ENCODE peak calls at places on chromosomes 3 and 15, in seven cellular contexts. One of them, this sample, is unnamed. For H3K4me1, the result is how much of the 10 kb centered on the place peaks cover.

GRCh38 chr15:29126208-29126536 is 143.4 kb downstream of the NSMCE3 start:
- DNase-seq in cardiac muscle cell: no peak
- DNase-seq in fibroblast of lung: no peak
- DNase-seq in psoas muscle: peak
- DNase-seq in upper lobe of right lung: no peak
- DNase-seq in GM23338: no peak
- DNase-seq in uterus: no peak
- DNase-seq in this sample: no peak

GRCh38 chr3:192888121-192888520 is 29.5 kb downstream of the MB21D2 start:
- DNase-seq in cardiac muscle cell: no peak
- DNase-seq in fibroblast of lung: peak
- DNase-seq in psoas muscle: no peak
- DNase-seq in upper lobe of right lung: no peak
- DNase-seq in GM23338: no peak
- DNase-seq in uterus: no peak
- DNase-seq in this sample: no peak

GRCh38 chr3:106617276-106617675 is 748.5 kb upstream of the CBLB start:
- DNase-seq in cardiac muscle cell: no peak
- DNase-seq in fibroblast of lung: peak
- DNase-seq in psoas muscle: no peak
- DNase-seq in upper lobe of right lung: no peak
- DNase-seq in GM23338: no peak
- DNase-seq in uterus: no peak
- DNase-seq in this sample: no peak

GRCh38 chr3:15501126-15501525 is 20.4 kb downstream of the COLQ start:
- DNase-seq in cardiac muscle cell: no peak
- DNase-seq in fibroblast of lung: no peak
- DNase-seq in psoas muscle: no peak
- DNase-seq in upper lobe of right lung: no peak
- DNase-seq in GM23338: no peak
- DNase-seq in uterus: no peak
- DNase-seq in this sample: no peak

GRCh38 chr3:115819785-115820384 is 196.6 kb downstream of the GAP43 start:
- DNase-seq in cardiac muscle cell: peak
- DNase-seq in fibroblast of lung: peak
- DNase-seq in psoas muscle: peak
- DNase-seq in upper lobe of right lung: no peak
- DNase-seq in GM23338: peak
- DNase-seq in uterus: peak
- DNase-seq in this sample: no peak

GRCh38 chr3:16084887-16085286 is 89.6 kb upstream of the GALNT15 start:
- DNase-seq in cardiac muscle cell: peak
- DNase-seq in fibroblast of lung: peak
- DNase-seq in psoas muscle: no peak
- DNase-seq in upper lobe of right lung: no peak
- DNase-seq in GM23338: no peak
- DNase-seq in uterus: no peak
- DNase-seq in this sample: no peak

GRCh38 chr3:46578973-46579755 is 13.1 kb upstream of the LRRC2 start:
- DNase-seq in cardiac muscle cell: no peak
- DNase-seq in fibroblast of lung: no peak
- DNase-seq in psoas muscle: no peak
- DNase-seq in upper lobe of right lung: no peak
- DNase-seq in GM23338: no peak
- DNase-seq in uterus: no peak
- DNase-seq in this sample: no peak

GRCh38 chr3:191236635-191237034 is 37.6 kb downstream of the OSTN start:
- DNase-seq in cardiac muscle cell: peak
- DNase-seq in fibroblast of lung: peak
- DNase-seq in psoas muscle: no peak
- DNase-seq in upper lobe of right lung: no peak
- DNase-seq in GM23338: no peak
- DNase-seq in uterus: no peak
- DNase-seq in this sample: no peak

GRCh38 chr3:162400697-162401096 is 904.1 kb downstream of the OTOL1 start:
- DNase-seq in cardiac muscle cell: no peak
- DNase-seq in fibroblast of lung: no peak
- DNase-seq in psoas muscle: no peak
- DNase-seq in upper lobe of right lung: no peak
- DNase-seq in GM23338: no peak
- DNase-seq in uterus: no peak
- DNase-seq in this sample: no peak

GRCh38 chr15:77266708-77267387 is 153.1 kb downstream of the PEAK1 start:
- DNase-seq in cardiac muscle cell: peak
- DNase-seq in fibroblast of lung: peak
- DNase-seq in psoas muscle: no peak
- DNase-seq in upper lobe of right lung: no peak
- DNase-seq in GM23338: no peak
- DNase-seq in uterus: no peak
- DNase-seq in this sample: no peak

GRCh38 chr15:44490628-44491027 is 46.3 kb upstream of the EIF3J start:
- DNase-seq in cardiac muscle cell: no peak
- DNase-seq in fibroblast of lung: peak
- DNase-seq in psoas muscle: no peak
- DNase-seq in upper lobe of right lung: no peak
- DNase-seq in GM23338: no peak
- DNase-seq in uterus: no peak
- DNase-seq in this sample: no peak

GRCh38 chr3:120741837-120742197 is 499 bp downstream of the RABL3 start:
- DNase-seq in cardiac muscle cell: peak
- DNase-seq in fibroblast of lung: no peak
- DNase-seq in psoas muscle: no peak
- DNase-seq in upper lobe of right lung: no peak
- DNase-seq in GM23338: no peak
- DNase-seq in uterus: no peak
- DNase-seq in this sample: no peak

GRCh38 chr15:92603743-92604470 is 51.7 kb downstream of the FAM174B start:
- DNase-seq in cardiac muscle cell: peak
- DNase-seq in fibroblast of lung: peak
- DNase-seq in psoas muscle: no peak
- DNase-seq in upper lobe of right lung: no peak
- DNase-seq in GM23338: no peak
- DNase-seq in uterus: peak
- DNase-seq in this sample: no peak

GRCh38 chr15:31977812-31978662 is 52.3 kb upstream of the CHRNA7 start:
- DNase-seq in cardiac muscle cell: peak
- DNase-seq in fibroblast of lung: peak
- DNase-seq in psoas muscle: peak
- DNase-seq in upper lobe of right lung: peak
- DNase-seq in GM23338: peak
- DNase-seq in uterus: no peak
- DNase-seq in this sample: no peak

GRCh38 chr15:56058986-56059385 is 65.6 kb upstream of the NEDD4 start:
- DNase-seq in cardiac muscle cell: peak
- DNase-seq in fibroblast of lung: no peak
- DNase-seq in psoas muscle: no peak
- DNase-seq in upper lobe of right lung: no peak
- DNase-seq in GM23338: no peak
- DNase-seq in uterus: no peak
- DNase-seq in this sample: no peak

GRCh38 chr15:34359416-34359815 is 7.6 kb downstream of the LPCAT4 start:
- DNase-seq in cardiac muscle cell: no peak
- DNase-seq in fibroblast of lung: no peak
- DNase-seq in psoas muscle: no peak
- DNase-seq in upper lobe of right lung: peak
- DNase-seq in GM23338: no peak
- DNase-seq in uterus: no peak
- DNase-seq in this sample: peak

GRCh38 chr3:31147550-31147949 is 253.1 kb upstream of the GADL1 start:
- DNase-seq in cardiac muscle cell: no peak
- DNase-seq in fibroblast of lung: no peak
- DNase-seq in psoas muscle: no peak
- DNase-seq in upper lobe of right lung: no peak
- DNase-seq in GM23338: no peak
- DNase-seq in uterus: no peak
- DNase-seq in this sample: no peak

GRCh38 chr3:60294181-60294580 is 957.1 kb downstream of the FHIT start:
- DNase-seq in cardiac muscle cell: peak
- DNase-seq in fibroblast of lung: peak
- DNase-seq in psoas muscle: no peak
- DNase-seq in upper lobe of right lung: no peak
- DNase-seq in GM23338: no peak
- DNase-seq in uterus: no peak
- DNase-seq in this sample: no peak

GRCh38 chr15:52483712-52484111 is 45.0 kb downstream of the MYO5A start:
- DNase-seq in cardiac muscle cell: peak
- DNase-seq in fibroblast of lung: peak
- DNase-seq in psoas muscle: no peak
- DNase-seq in upper lobe of right lung: no peak
- DNase-seq in GM23338: no peak
- DNase-seq in uterus: no peak
- DNase-seq in this sample: no peak

GRCh38 chr15:52485290-52485689 is 43.4 kb downstream of the MYO5A start:
- DNase-seq in cardiac muscle cell: no peak
- DNase-seq in fibroblast of lung: no peak
- DNase-seq in psoas muscle: no peak
- DNase-seq in upper lobe of right lung: no peak
- DNase-seq in GM23338: no peak
- DNase-seq in uterus: no peak
- DNase-seq in this sample: no peak

GRCh38 chr15:52488830-52489229 is 39.9 kb downstream of the MYO5A start:
- DNase-seq in cardiac muscle cell: no peak
- DNase-seq in fibroblast of lung: no peak
- DNase-seq in psoas muscle: no peak
- DNase-seq in upper lobe of right lung: no peak
- DNase-seq in GM23338: no peak
- DNase-seq in uterus: no peak
- DNase-seq in this sample: no peak

GRCh38 chr15:52481915-52482314 is 46.8 kb downstream of the MYO5A start:
- DNase-seq in cardiac muscle cell: peak
- DNase-seq in fibroblast of lung: peak
- DNase-seq in psoas muscle: no peak
- DNase-seq in upper lobe of right lung: no peak
- DNase-seq in GM23338: no peak
- DNase-seq in uterus: no peak
- DNase-seq in this sample: no peak

DNA sequence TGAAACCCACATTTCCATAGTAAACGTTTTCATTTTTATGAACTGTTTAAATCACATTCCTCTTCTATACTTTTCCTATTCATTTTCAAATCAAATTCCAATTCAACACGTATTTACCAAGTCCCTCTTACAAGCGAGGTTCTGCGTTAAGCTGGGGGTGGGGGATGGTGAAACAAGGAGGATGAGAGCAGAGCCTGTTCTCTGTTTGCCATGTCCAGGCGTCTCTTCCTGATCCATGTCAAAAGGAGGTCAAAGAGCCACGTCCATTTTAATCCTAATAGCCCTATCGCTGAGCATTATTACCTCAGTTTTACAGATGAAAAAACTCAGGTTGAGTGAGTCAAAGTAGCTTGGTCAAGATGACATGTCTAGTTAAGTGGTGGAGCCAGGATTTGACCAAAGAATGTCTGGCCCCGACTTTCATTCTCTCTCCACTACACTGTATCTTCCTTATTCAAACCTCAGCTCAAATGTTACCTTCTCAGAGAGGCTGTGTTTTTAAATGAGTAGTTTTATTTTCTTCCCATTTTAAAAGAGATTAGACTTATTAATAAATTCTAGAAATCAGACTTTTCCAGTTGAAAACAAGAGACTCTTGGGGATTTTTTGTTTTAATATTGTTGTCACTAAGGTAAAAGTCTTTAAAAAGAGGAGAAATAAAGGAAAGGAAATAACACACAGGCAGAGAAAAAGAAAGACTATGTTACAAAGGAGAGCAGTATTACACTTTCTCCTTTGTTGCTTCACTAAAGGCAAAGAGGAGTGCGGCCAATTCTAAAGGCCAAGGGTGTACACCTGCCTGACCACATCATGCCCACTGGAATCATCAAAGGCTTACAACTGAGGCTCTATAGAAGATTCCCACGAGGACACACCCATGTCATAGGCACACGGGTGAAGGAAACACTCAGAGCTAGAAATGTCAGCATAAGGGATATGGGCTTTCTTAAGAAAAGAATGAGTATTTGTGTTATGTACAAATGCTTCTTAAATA is 42.4 kb downstream of the MYO5A start:
- DNase-seq in cardiac muscle cell: no peak
- DNase-seq in fibroblast of lung: peak
- DNase-seq in psoas muscle: no peak
- DNase-seq in upper lobe of right lung: no peak
- DNase-seq in GM23338: peak
- DNase-seq in uterus: no peak
- DNase-seq in this sample: no peak
- H3K4me3 ChIP-seq in cardiac muscle cell: no peak
- H3K4me3 ChIP-seq in fibroblast of lung: no peak
- H3K4me3 ChIP-seq in psoas muscle: no peak
- H3K4me3 ChIP-seq in upper lobe of right lung: no peak
- H3K4me3 ChIP-seq in GM23338: peak
- H3K4me3 ChIP-seq in uterus: no peak
- H3K4me3 ChIP-seq in this sample: no peak

DNA sequence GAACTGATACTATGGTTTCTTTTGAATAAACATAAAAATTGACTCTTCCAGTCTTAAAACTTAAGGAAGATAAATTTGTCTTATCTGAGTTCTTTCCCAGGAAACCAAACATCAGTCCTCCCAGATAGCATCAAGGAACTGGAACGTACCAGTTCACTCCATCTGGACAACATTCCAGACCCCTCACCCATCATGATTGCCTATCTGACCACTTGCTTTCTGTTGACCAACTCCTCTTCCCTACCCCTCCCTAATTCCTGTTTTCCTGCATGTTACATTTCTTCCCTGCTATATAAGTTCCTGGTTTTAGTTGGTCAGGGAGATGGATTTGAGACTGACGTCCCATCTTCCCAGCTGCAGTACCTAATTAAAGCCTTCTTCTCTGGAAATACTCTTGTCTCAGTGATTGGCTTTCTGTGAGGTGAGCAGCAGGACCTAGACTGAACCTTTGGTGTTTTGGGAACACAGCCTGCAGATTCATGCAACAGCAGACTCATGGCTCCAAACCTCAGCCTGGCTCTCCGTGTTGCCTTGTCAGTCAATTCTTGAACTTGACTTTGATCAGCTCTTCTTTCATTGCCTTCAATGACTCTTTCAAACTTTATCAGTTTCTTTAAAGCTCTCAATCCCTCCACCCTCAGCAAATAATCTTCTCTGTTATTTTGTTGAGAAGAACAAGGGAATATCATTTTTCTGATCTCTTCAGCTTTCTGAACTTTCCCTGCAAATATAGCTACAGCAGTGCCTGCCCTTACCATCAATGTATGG is 123.6 kb downstream of the RPL22L1 start:
- DNase-seq in cardiac muscle cell: peak
- DNase-seq in fibroblast of lung: peak
- DNase-seq in psoas muscle: no peak
- DNase-seq in upper lobe of right lung: no peak
- DNase-seq in GM23338: no peak
- DNase-seq in uterus: no peak
- DNase-seq in this sample: no peak
- H3K4me1 ChIP-seq in cardiac muscle cell: under half
- H3K4me1 ChIP-seq in fibroblast of lung: under half
- H3K4me1 ChIP-seq in psoas muscle: under half
- H3K4me1 ChIP-seq in upper lobe of right lung: under half
- H3K4me1 ChIP-seq in GM23338: under half
- H3K4me1 ChIP-seq in uterus: under half
- H3K4me1 ChIP-seq in this sample: under half

GRCh38 chr3:195556390-195556789 is 13.3 kb upstream of the PPP1R2 start:
- DNase-seq in cardiac muscle cell: peak
- DNase-seq in fibroblast of lung: no peak
- DNase-seq in psoas muscle: peak
- DNase-seq in upper lobe of right lung: no peak
- DNase-seq in GM23338: peak
- DNase-seq in uterus: no peak
- DNase-seq in this sample: no peak
- TF ChIP-seq CTCF in cardiac muscle cell: peak
- TF ChIP-seq CTCF in fibroblast of lung: no peak
- TF ChIP-seq CTCF in psoas muscle: peak
- TF ChIP-seq CTCF in upper lobe of right lung: peak
- TF ChIP-seq CTCF in GM23338: peak
- TF ChIP-seq CTCF in uterus: no peak
- TF ChIP-seq CTCF in this sample: peak

GRCh38 chr3:181265750-181266333 is 276.3 kb upstream of the DNAJC19 start:
- DNase-seq in cardiac muscle cell: no peak
- DNase-seq in fibroblast of lung: peak
- DNase-seq in psoas muscle: no peak
- DNase-seq in upper lobe of right lung: no peak
- DNase-seq in GM23338: no peak
- DNase-seq in uterus: no peak
- DNase-seq in this sample: no peak
- H3K4me3 ChIP-seq in cardiac muscle cell: no peak
- H3K4me3 ChIP-seq in fibroblast of lung: peak
- H3K4me3 ChIP-seq in psoas muscle: no peak
- H3K4me3 ChIP-seq in upper lobe of right lung: peak
- H3K4me3 ChIP-seq in GM23338: no peak
- H3K4me3 ChIP-seq in uterus: no peak
- H3K4me3 ChIP-seq in this sample: peak

This sample was measured in RWPE2.